ENCODE peak calls at places on chromosome 20, in nine cellular contexts. I is CD8-positive, alpha-beta memory T cell; U is fibroblast of lung; J is H1; O is GM23248; S is body of pancreas; F is ovary; T is RWPE1; L is substantia nigra. X is an unnamed sample.

GRCh38 chr20:41359541-41360011 is 7.0 kb downstream of the EMILIN3 start:
- DNase-seq in I (no peak), U (no peak), J (no peak), O (no peak), S (no peak), F (no peak), T (no peak), L (no peak), X (no peak)

GRCh38 chr20:43949741-43950618 is 35.3 kb downstream of the TOX2 start:
- DNase-seq in I (peak; percentile 79), U (no peak), J (no peak), O (no peak), S (peak; percentile 21), F (no peak), T (no peak), L (no peak), X (no peak)

GRCh38 chr20:1876217-1876921 is 18.8 kb upstream of the SIRPA start:
- DNase-seq in I (no peak), U (no peak), J (no peak), O (no peak), S (peak; percentile 37), F (no peak), T (no peak), L (no peak), X (no peak)

GRCh38 chr20:52461602-52462001 is 270.0 kb upstream of the ZFP64 start:
- DNase-seq in I (no peak), U (no peak), J (no peak), O (no peak), S (no peak), F (no peak), T (no peak), L (no peak), X (no peak)

GRCh38 chr20:4116091-4116490 is 100.7 kb upstream of the RNF24 start:
- DNase-seq in I (no peak), U (no peak), J (no peak), O (no peak), S (no peak), F (no peak), T (no peak), L (no peak), X (no peak)

GRCh38 chr20:14009206-14009605 is 13.9 kb downstream of the MACROD2 start:
- DNase-seq in I (no peak), U (no peak), J (no peak), O (no peak), S (no peak), F (no peak), T (no peak), L (no peak), X (no peak)

GRCh38 chr20:61442718-61443117 is 190.7 kb downstream of the CDH4 start:
- DNase-seq in I (no peak), U (no peak), J (no peak), O (no peak), S (no peak), F (no peak), T (no peak), L (no peak), X (no peak)

GRCh38 chr20:25252686-25253421 is 5.0 kb downstream of the PYGB start:
- DNase-seq in I (no peak), U (no peak), J (no peak), O (no peak), S (no peak), F (no peak), T (no peak), L (no peak), X (no peak)

GRCh38 chr20:40293740-40294139 is 395.3 kb downstream of the MAFB start:
- DNase-seq in I (no peak), U (peak; percentile 20), J (no peak), O (peak; percentile 30), S (no peak), F (no peak), T (no peak), L (no peak), X (no peak)

GRCh38 chr20:16898433-16898832 is 150.3 kb downstream of the OTOR start:
- DNase-seq in I (no peak), U (no peak), J (no peak), O (peak; percentile 22), S (no peak), F (no peak), T (no peak), L (no peak), X (no peak)

GRCh38 chr20:45909817-45910669 is 1.9 kb downstream of the PLTP start:
- DNase-seq in I (no peak), U (no peak), J (no peak), O (no peak), S (no peak), F (peak; percentile 15), T (no peak), L (no peak), X (no peak)

GRCh38 chr20:45911486-45912343 is at the start of gene PLTP:
- DNase-seq in I (peak; percentile 43), U (peak; percentile 81), J (no peak), O (peak; percentile 78), S (peak; percentile 75), F (peak; percentile 82), T (no peak), L (peak; percentile 77), X (no peak)

GRCh38 chr20:45913105-45913504 is 1.1 kb upstream of the PLTP start:
- DNase-seq in I (no peak), U (no peak), J (no peak), O (peak; percentile 54), S (no peak), F (peak; percentile 15), T (no peak), L (no peak), X (no peak)

GRCh38 chr20:45910670-45911485 is 1.1 kb downstream of the PLTP start:
- DNase-seq in I (peak; percentile 85), U (peak; percentile 100), J (peak; percentile 99), O (peak; percentile 99), S (peak; percentile 99), F (peak; percentile 99), T (peak; percentile 99), L (peak; percentile 82), X (peak; percentile 100)

GRCh38 chr20:45912344-45912682 is 358 bp upstream of the PLTP start:
- DNase-seq in I (no peak), U (no peak), J (no peak), O (no peak), S (no peak), F (no peak), T (no peak), L (no peak), X (no peak)
- H3K27ac ChIP-seq in I (no peak overlapping the region), U (no peak overlapping the region), J (no peak overlapping the region), O (no peak overlapping the region), S (peak overlapping the region; percentile 84), F (peak overlapping the region; percentile 72), T (peak overlapping the region; percentile 79), L (no peak overlapping the region), X (no peak overlapping the region)

DNA sequence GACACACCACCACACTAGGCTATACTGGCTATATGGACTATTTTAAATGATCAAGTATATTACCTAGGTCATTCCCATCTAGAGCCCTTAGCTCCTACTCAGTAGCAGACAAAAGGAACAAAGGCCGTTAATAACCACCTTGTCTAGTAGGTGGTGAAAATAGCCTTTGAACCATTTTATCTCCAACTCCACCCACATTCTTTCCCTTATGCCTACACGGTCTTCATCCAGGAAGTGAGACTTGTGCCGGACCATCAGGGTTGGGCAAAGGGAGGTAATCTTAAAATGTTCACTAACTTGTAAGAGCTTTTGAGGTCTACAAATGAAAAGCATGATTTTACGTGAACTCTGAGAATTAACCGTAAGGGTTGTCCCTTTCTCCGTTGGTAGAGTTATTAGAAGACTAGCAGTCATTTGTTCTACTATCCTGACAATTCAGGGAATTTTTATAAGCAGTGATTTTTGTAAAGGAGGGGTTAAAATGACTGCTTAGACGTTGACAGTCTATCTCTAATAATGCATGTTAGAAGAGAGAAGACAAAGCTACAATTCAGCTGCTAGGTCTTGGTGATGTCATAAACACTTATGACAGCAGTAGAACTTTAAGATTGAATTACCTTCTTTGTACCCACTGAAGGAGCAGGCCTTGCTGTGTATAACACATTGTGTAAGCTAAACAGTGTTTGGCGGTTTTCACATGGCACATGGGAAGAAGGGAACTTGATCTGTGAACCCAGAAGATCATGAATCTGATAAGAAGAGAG is 371.8 kb upstream of the JAG1 start:
- DNase-seq in I (no peak), U (no peak), J (no peak), O (no peak), S (no peak), F (no peak), T (no peak), L (no peak), X (no peak)
- H3K27ac ChIP-seq in I (no peak overlapping the region), U (no peak overlapping the region), J (no peak overlapping the region), O (no peak overlapping the region), S (no peak overlapping the region), F (no peak overlapping the region), T (no peak overlapping the region), L (no peak overlapping the region), X (no peak overlapping the region)

DNA sequence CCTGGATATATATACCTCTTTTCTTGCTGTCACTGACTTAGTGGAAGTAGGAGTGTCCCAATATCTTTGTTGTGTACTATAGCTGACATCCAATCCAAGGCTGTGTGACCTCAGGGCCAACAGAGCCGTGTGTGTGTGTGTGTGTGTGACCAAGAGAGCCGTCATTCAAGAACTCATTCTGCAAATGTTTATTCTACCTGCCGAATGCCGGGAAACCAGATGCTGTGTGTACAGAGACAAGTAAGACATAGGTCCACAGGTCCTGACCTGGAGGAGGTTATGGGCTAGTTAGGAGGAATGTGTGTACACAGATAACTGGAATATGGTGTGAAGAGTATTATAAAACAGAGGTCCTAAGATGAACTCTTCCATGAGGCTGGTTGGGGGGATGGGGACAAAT is 190.0 kb downstream of the DHX35 start:
- DNase-seq in I (no peak), U (no peak), J (no peak), O (no peak), S (peak; percentile 14), F (no peak), T (no peak), L (no peak), X (no peak)
- H3K27ac ChIP-seq in I (no peak overlapping the region), U (no peak overlapping the region), J (no peak overlapping the region), O (no peak overlapping the region), S (no peak overlapping the region), F (no peak overlapping the region), T (no peak overlapping the region), L (no peak overlapping the region), X (no peak overlapping the region)

GRCh38 chr20:37090357-37090871 is 5.4 kb downstream of the RBL1 start:
- DNase-seq in I (no peak), U (no peak), J (no peak), O (no peak), S (no peak), F (no peak), T (no peak), L (no peak), X (no peak)

GRCh38 chr20:37095609-37096414 is at the start of gene RBL1:
- DNase-seq in I (peak; percentile 88), U (peak; percentile 89), J (peak; percentile 79), O (peak; percentile 88), S (peak; percentile 79), F (peak; percentile 82), T (peak; percentile 95), L (peak; percentile 92), X (peak; percentile 72)

GRCh38 chr20:37096415-37097039 is 730 bp upstream of the RBL1 start:
- DNase-seq in I (no peak), U (no peak), J (no peak), O (no peak), S (no peak), F (no peak), T (no peak), L (no peak), X (no peak)

DNA sequence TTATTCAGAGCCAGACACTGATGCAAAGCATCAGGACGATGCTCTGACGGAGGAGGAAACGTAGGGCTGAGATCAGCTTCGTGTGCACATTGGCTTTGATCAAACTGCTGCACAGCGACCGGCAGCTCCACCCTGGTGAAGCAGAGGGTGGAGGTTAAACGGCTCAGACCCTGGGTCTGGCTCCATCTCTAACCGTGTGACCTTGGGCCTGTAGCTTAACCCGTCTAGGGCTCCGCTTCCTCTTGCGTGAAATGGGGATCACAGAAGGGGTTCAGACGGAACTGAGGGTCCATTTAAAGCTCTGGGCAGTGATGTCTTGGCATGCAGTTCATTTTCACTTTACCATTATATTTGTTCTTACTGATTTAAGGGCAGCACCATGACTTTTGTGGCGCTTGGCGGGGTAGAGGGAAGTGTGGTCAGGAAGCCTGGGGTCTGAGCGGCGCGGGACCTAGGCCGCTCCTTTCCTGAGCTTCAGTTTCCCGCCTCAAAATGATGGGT is 639 bp downstream of the RBL1 start:
- DNase-seq in I (peak; percentile 53), U (peak; percentile 6), J (no peak), O (peak; percentile 39), S (peak; percentile 13), F (no peak), T (peak; percentile 46), L (peak; percentile 4), X (no peak)
- H3K27ac ChIP-seq in I (peak overlapping the region; percentile 76), U (peak overlapping the region; percentile 72), J (peak overlapping the region; percentile 98), O (no peak overlapping the region), S (peak overlapping the region; percentile 51), F (peak overlapping the region; percentile 17), T (peak overlapping the region; percentile 84), L (peak overlapping the region; percentile 70), X (no peak overlapping the region)